ENCODE peak calls at places on chromosomes 2 and 18, in seven cellular contexts. T, G, L, Q, C, I and A are unnamed samples.

GRCh38 chr2:189234991-189235390 is 55.4 kb upstream of the COL5A2 start:
- DNase-seq in I (no peak), G (no peak), T (peak; percentile 56), Q (no peak), C (no peak), L (no peak), A (no peak)

GRCh38 chr2:36479406-36479805 is 118.6 kb downstream of the FEZ2 start:
- DNase-seq in I (no peak), G (no peak), T (no peak), C (no peak), Q (no peak), L (no peak), A (no peak)

GRCh38 chr2:88099798-88100488 is 27.9 kb downstream of the FABP1 start:
- DNase-seq in T (peak; percentile 63), G (no peak), I (no peak), C (no peak), Q (no peak), L (peak; percentile 93), A (no peak)

GRCh38 chr2:89833780-89834117 is 1142.3 kb downstream of the RPIA start:
- DNase-seq in I (no peak), Q (peak; percentile 39), L (no peak), C (no peak), G (peak; percentile 21), T (no peak), A (no peak)

GRCh38 chr2:79849241-79849640 is 336.4 kb downstream of the CTNNA2 start:
- DNase-seq in L (no peak), G (no peak), T (no peak), I (no peak), Q (no peak), C (no peak), A (no peak)

GRCh38 chr2:105712981-105713596 is 31.6 kb upstream of the NCK2 start:
- DNase-seq in I (no peak), Q (peak; percentile 69), L (no peak), T (peak; percentile 83), C (no peak), G (peak; percentile 19), A (no peak)

GRCh38 chr2:170505631-170506270 is 209.4 kb upstream of the SP5 start:
- DNase-seq in C (peak; percentile 90), I (peak; percentile 64), T (peak; percentile 32), L (peak; percentile 65), G (peak; percentile 68), Q (no peak), A (no peak)

GRCh38 chr2:19738707-19739106 is 163.1 kb downstream of the TTC32 start:
- DNase-seq in I (peak; percentile 29), G (no peak), C (peak; percentile 86), L (no peak), T (peak; percentile 82), Q (peak; percentile 34), A (no peak)

GRCh38 chr2:35976611-35977010 is 379.0 kb upstream of the CRIM1 start:
- DNase-seq in G (no peak), I (no peak), T (no peak), C (no peak), Q (no peak), L (no peak), A (no peak)

GRCh38 chr2:128292599-128293425 is 25.9 kb downstream of the HS6ST1 start:
- DNase-seq in G (no peak), T (no peak), C (peak; percentile 48), I (no peak), L (no peak), Q (no peak), A (no peak)

GRCh38 chr2:145644820-145645302 is 1124.9 kb upstream of the ZEB2 start:
- DNase-seq in C (no peak), I (no peak), Q (no peak), L (peak; percentile 25), T (no peak), G (no peak), A (no peak)

GRCh38 chr2:7438855-7439254 is 521.6 kb downstream of the RNF144A start:
- DNase-seq in I (no peak), T (no peak), C (no peak), L (no peak), Q (no peak), G (no peak), A (no peak)

GRCh38 chr18:3449702-3450357 is at the start of gene TGIF1:
- DNase-seq in G (peak; percentile 93), L (peak; percentile 92), Q (peak; percentile 83), I (peak; percentile 92), C (peak; percentile 94), T (peak; percentile 84), A (peak; percentile 83)

GRCh38 chr2:54524236-54524991 is 68.3 kb downstream of the SPTBN1 start:
- DNase-seq in L (no peak), T (peak; percentile 67), Q (peak; percentile 94), G (peak; percentile 57), C (no peak), I (no peak), A (no peak)

GRCh38 chr2:10629819-10630532 is 59.8 kb downstream of the NOL10 start:
- DNase-seq in C (no peak), G (peak; percentile 9), T (no peak), I (no peak), Q (no peak), L (no peak), A (no peak)

GRCh38 chr2:150609831-150610582 is 122.5 kb upstream of the RND3 start:
- DNase-seq in G (no peak), Q (peak; percentile 91), T (peak; percentile 84), L (no peak), I (no peak), C (no peak), A (no peak)

GRCh38 chr2:174631009-174631981 is 33.7 kb upstream of the WIPF1 start:
- DNase-seq in L (no peak), T (peak; percentile 96), G (no peak), I (no peak), Q (peak; percentile 97), C (no peak), A (no peak)

GRCh38 chr2:14255135-14255820 is 377.2 kb upstream of the LRATD1 start:
- DNase-seq in T (no peak), C (peak; percentile 15), G (no peak), Q (no peak), I (no peak), L (peak; percentile 30), A (no peak)

GRCh38 chr18:24633121-24633520 is 172.7 kb downstream of the HRH4 start:
- DNase-seq in I (no peak), Q (peak; percentile 4), C (no peak), G (no peak), L (no peak), T (peak; percentile 72), A (no peak)

GRCh38 chr18:24632158-24632988 is 171.9 kb downstream of the HRH4 start:
- DNase-seq in T (no peak), G (no peak), Q (no peak), C (peak; percentile 31), L (peak; percentile 13), I (no peak), A (no peak)

GRCh38 chr18:24630346-24630880 is 170.0 kb downstream of the HRH4 start:
- DNase-seq in G (no peak), Q (no peak), T (no peak), I (no peak), L (no peak), C (no peak), A (no peak)

GRCh38 chr18:24629926-24630325 is 169.5 kb downstream of the HRH4 start:
- DNase-seq in C (no peak), G (no peak), Q (no peak), T (no peak), I (no peak), L (no peak), A (no peak)

GRCh38 chr18:24631238-24632025 is 171.0 kb downstream of the HRH4 start:
- DNase-seq in T (peak; percentile 58), C (peak; percentile 56), I (no peak), Q (peak; percentile 6), L (peak; percentile 5), G (no peak), A (no peak)
- H3K4me1 ChIP-seq in T (peaks cover 23% of the 10 kb centered on the region), C (peaks cover 2% of the 10 kb centered on the region), I (no peaks in the 10 kb centered on the region), Q (peaks cover 5% of the 10 kb centered on the region), L (peaks cover 16% of the 10 kb centered on the region), G (no peaks in the 10 kb centered on the region), A (no peaks in the 10 kb centered on the region)

GRCh38 chr2:65061146-65061909 is 5.1 kb downstream of the CEP68 start:
- DNase-seq in I (no peak), Q (no peak), T (no peak), L (no peak), G (no peak), C (no peak), A (peak; percentile 43)
- H3K4me1 ChIP-seq in I (peaks cover 12% of the 10 kb centered on the region), Q (peaks cover 14% of the 10 kb centered on the region), T (peaks cover 29% of the 10 kb centered on the region), L (peaks cover 24% of the 10 kb centered on the region), G (peaks cover 4% of the 10 kb centered on the region), C (peaks cover 23% of the 10 kb centered on the region), A (peaks cover 95% of the 10 kb centered on the region)

GRCh38 chr2:159153063-159153462 is 133.4 kb downstream of the WDSUB1 start:
- DNase-seq in G (no peak), T (no peak), Q (no peak), I (no peak), C (no peak), L (no peak), A (no peak)
- H3K4me1 ChIP-seq in G (peaks cover 51% of the 10 kb centered on the region), T (no peaks in the 10 kb centered on the region), Q (peaks cover 2% of the 10 kb centered on the region), I (peaks cover 27% of the 10 kb centered on the region), C (peaks cover 15% of the 10 kb centered on the region), L (peaks cover 61% of the 10 kb centered on the region), A (peaks cover 54% of the 10 kb centered on the region)

GRCh38 chr2:218259099-218259921 is 1.5 kb upstream of the GPBAR1 start:
- DNase-seq in C (peak; percentile 92), I (no peak), G (peak; percentile 79), L (no peak), T (peak; percentile 93), Q (peak; percentile 80), A (no peak)

GRCh38 chr2:218260742-218261423 is at the start of gene GPBAR1:
- DNase-seq in G (peak; percentile 67), L (peak; percentile 71), T (peak; percentile 14), Q (no peak), C (peak; percentile 91), I (no peak), A (peak; percentile 72)

GRCh38 chr2:218262631-218263586 is 2.1 kb downstream of the GPBAR1 start:
- DNase-seq in G (no peak), L (no peak), T (no peak), I (no peak), Q (no peak), C (peak; percentile 82), A (no peak)

GRCh38 chr2:218260166-218260565 is 649 bp upstream of the GPBAR1 start:
- DNase-seq in Q (no peak), L (no peak), G (no peak), T (no peak), C (no peak), I (no peak), A (no peak)

DNA sequence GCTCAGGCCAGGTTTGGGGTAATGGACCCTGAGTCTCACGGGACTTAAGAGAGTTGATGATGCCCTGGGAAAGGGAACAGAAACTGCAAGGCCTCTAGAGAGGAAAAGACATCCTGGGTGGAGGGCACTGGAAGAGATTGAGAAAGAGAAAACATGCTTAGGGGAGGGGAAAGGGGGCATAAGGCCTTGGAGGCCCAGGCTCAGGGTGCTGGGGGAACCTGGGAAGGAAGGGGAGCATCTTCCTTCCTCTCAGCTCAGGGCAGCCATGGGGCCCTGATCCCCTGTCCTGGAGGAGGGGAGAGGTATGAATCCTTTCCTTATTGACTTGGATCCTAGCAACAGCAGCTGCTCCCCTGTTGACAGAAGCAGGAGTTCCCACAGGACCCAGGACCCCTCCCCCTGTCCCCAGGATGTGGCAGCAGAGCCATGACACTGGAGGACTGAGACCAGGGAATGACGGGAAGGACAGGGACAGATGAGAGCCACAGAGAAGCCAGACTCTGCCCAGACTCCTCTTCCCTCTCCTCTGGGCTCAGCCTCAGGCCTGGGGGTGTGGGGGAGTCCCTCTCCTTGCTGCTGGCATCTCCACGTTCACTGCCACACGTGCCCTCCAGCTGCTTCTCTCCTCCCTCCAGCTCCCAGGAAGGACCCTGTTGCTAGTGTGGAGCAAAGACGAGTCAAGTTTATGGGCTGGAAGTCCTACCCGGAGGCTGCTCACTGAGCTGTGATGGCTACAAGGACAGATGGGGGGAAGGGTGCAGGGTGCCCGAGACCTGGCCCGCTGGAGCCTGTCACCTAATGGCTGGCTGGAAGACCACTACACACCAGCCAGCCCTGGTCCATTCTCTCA is 834 bp downstream of the GPBAR1 start:
- DNase-seq in C (peak; percentile 65), Q (no peak), T (no peak), G (peak; percentile 53), L (peak; percentile 23), I (no peak), A (no peak)
- H3K4me1 ChIP-seq in C (peaks cover 29% of the 10 kb centered on the region), Q (peaks cover 8% of the 10 kb centered on the region), T (peaks cover 18% of the 10 kb centered on the region), G (peaks cover 54% of the 10 kb centered on the region), L (peaks cover 14% of the 10 kb centered on the region), I (peaks cover 28% of the 10 kb centered on the region), A (peaks cover 99% of the 10 kb centered on the region)